ENCODE peak calls at places on chromosome 18, in ten cellular contexts. One of them, this sample, is unnamed.

GRCh38 chr18:6557470-6558245 is 142.9 kb upstream of the L3MBTL4 start:
- DNase-seq in tibial nerve: peak
- DNase-seq in HepG2: no peak
- DNase-seq in suprapubic skin: peak
- DNase-seq in SK-N-SH: peak
- DNase-seq in A549: no peak
- DNase-seq in stomach: no peak
- DNase-seq in ovary: no peak
- DNase-seq in sigmoid colon: no peak
- DNase-seq in K562: no peak
- DNase-seq in this sample: no peak

GRCh38 chr18:63879684-63880083 is 7.8 kb upstream of the SERPINB2 start:
- DNase-seq in stomach: no peak
- DNase-seq in sigmoid colon: no peak
- DNase-seq in HepG2: no peak
- DNase-seq in K562: no peak
- DNase-seq in tibial nerve: no peak
- DNase-seq in SK-N-SH: no peak
- DNase-seq in ovary: no peak
- DNase-seq in suprapubic skin: no peak
- DNase-seq in A549: no peak
- DNase-seq in this sample: no peak

GRCh38 chr18:13407484-13407883 is 188.9 kb downstream of the LDLRAD4 start:
- DNase-seq in tibial nerve: no peak
- DNase-seq in HepG2: no peak
- DNase-seq in SK-N-SH: no peak
- DNase-seq in suprapubic skin: no peak
- DNase-seq in sigmoid colon: no peak
- DNase-seq in A549: no peak
- DNase-seq in K562: no peak
- DNase-seq in stomach: no peak
- DNase-seq in ovary: no peak
- DNase-seq in this sample: no peak

GRCh38 chr18:71485578-71485977 is 1058.6 kb downstream of the CBLN2 start:
- DNase-seq in tibial nerve: no peak
- DNase-seq in K562: no peak
- DNase-seq in HepG2: no peak
- DNase-seq in stomach: no peak
- DNase-seq in sigmoid colon: no peak
- DNase-seq in SK-N-SH: no peak
- DNase-seq in suprapubic skin: no peak
- DNase-seq in ovary: no peak
- DNase-seq in A549: no peak
- DNase-seq in this sample: no peak

GRCh38 chr18:69490072-69490471 is 89.4 kb downstream of the DOK6 start:
- DNase-seq in K562: no peak
- DNase-seq in ovary: no peak
- DNase-seq in SK-N-SH: no peak
- DNase-seq in suprapubic skin: no peak
- DNase-seq in sigmoid colon: no peak
- DNase-seq in HepG2: no peak
- DNase-seq in A549: no peak
- DNase-seq in stomach: no peak
- DNase-seq in tibial nerve: no peak
- DNase-seq in this sample: no peak

GRCh38 chr18:24633121-24633520 is 172.7 kb downstream of the HRH4 start:
- DNase-seq in HepG2: no peak
- DNase-seq in A549: no peak
- DNase-seq in stomach: no peak
- DNase-seq in ovary: no peak
- DNase-seq in SK-N-SH: no peak
- DNase-seq in tibial nerve: no peak
- DNase-seq in K562: no peak
- DNase-seq in sigmoid colon: no peak
- DNase-seq in suprapubic skin: no peak
- DNase-seq in this sample: no peak

GRCh38 chr18:3655637-3656050 is 205.7 kb downstream of the TGIF1 start:
- DNase-seq in A549: no peak
- DNase-seq in ovary: no peak
- DNase-seq in HepG2: no peak
- DNase-seq in stomach: no peak
- DNase-seq in K562: peak
- DNase-seq in SK-N-SH: no peak
- DNase-seq in sigmoid colon: no peak
- DNase-seq in tibial nerve: no peak
- DNase-seq in suprapubic skin: no peak
- DNase-seq in this sample: no peak

GRCh38 chr18:12403601-12404506 is 3.9 kb upstream of the PRELID3A start:
- DNase-seq in K562: peak
- DNase-seq in stomach: no peak
- DNase-seq in HepG2: no peak
- DNase-seq in ovary: no peak
- DNase-seq in suprapubic skin: no peak
- DNase-seq in tibial nerve: no peak
- DNase-seq in SK-N-SH: no peak
- DNase-seq in sigmoid colon: no peak
- DNase-seq in A549: peak
- DNase-seq in this sample: no peak

GRCh38 chr18:3605562-3606443 is 155.8 kb downstream of the TGIF1 start:
- DNase-seq in sigmoid colon: peak
- DNase-seq in A549: no peak
- DNase-seq in stomach: no peak
- DNase-seq in ovary: no peak
- DNase-seq in K562: peak
- DNase-seq in tibial nerve: no peak
- DNase-seq in HepG2: no peak
- DNase-seq in SK-N-SH: no peak
- DNase-seq in suprapubic skin: no peak
- DNase-seq in this sample: no peak

GRCh38 chr18:22169889-22170420 is 566 bp downstream of the GATA6 start:
- DNase-seq in suprapubic skin: no peak
- DNase-seq in K562: no peak
- DNase-seq in ovary: peak
- DNase-seq in sigmoid colon: no peak
- DNase-seq in HepG2: peak
- DNase-seq in A549: no peak
- DNase-seq in tibial nerve: no peak
- DNase-seq in SK-N-SH: peak
- DNase-seq in stomach: no peak
- DNase-seq in this sample: no peak

GRCh38 chr18:28716321-28716720 is 539.4 kb upstream of the CDH2 start:
- DNase-seq in sigmoid colon: no peak
- DNase-seq in HepG2: no peak
- DNase-seq in ovary: no peak
- DNase-seq in SK-N-SH: no peak
- DNase-seq in stomach: no peak
- DNase-seq in K562: no peak
- DNase-seq in A549: no peak
- DNase-seq in suprapubic skin: no peak
- DNase-seq in tibial nerve: no peak
- DNase-seq in this sample: no peak

GRCh38 chr18:79847606-79848293 is 50.0 kb downstream of the KCNG2 start:
- DNase-seq in SK-N-SH: peak
- DNase-seq in suprapubic skin: no peak
- DNase-seq in stomach: no peak
- DNase-seq in A549: no peak
- DNase-seq in K562: no peak
- DNase-seq in tibial nerve: no peak
- DNase-seq in ovary: no peak
- DNase-seq in sigmoid colon: no peak
- DNase-seq in HepG2: no peak
- DNase-seq in this sample: no peak

GRCh38 chr18:2417861-2418610 is 153.3 kb downstream of the METTL4 start:
- DNase-seq in sigmoid colon: no peak
- DNase-seq in ovary: no peak
- DNase-seq in suprapubic skin: no peak
- DNase-seq in K562: no peak
- DNase-seq in A549: no peak
- DNase-seq in stomach: no peak
- DNase-seq in tibial nerve: no peak
- DNase-seq in SK-N-SH: no peak
- DNase-seq in HepG2: no peak
- DNase-seq in this sample: no peak

GRCh38 chr18:49664086-49664890 is 102.4 kb downstream of the LIPG start:
- DNase-seq in ovary: peak
- DNase-seq in tibial nerve: no peak
- DNase-seq in sigmoid colon: peak
- DNase-seq in A549: no peak
- DNase-seq in stomach: no peak
- DNase-seq in SK-N-SH: no peak
- DNase-seq in HepG2: no peak
- DNase-seq in K562: peak
- DNase-seq in suprapubic skin: no peak
- DNase-seq in this sample: peak

GRCh38 chr18:58136865-58137264 is 92.8 kb downstream of the NEDD4L start:
- DNase-seq in tibial nerve: no peak
- DNase-seq in ovary: no peak
- DNase-seq in A549: no peak
- DNase-seq in suprapubic skin: no peak
- DNase-seq in SK-N-SH: no peak
- DNase-seq in sigmoid colon: no peak
- DNase-seq in K562: no peak
- DNase-seq in HepG2: no peak
- DNase-seq in stomach: no peak
- DNase-seq in this sample: no peak

GRCh38 chr18:33673689-33674088 is 95.7 kb downstream of the ASXL3 start:
- DNase-seq in SK-N-SH: no peak
- DNase-seq in suprapubic skin: no peak
- DNase-seq in A549: no peak
- DNase-seq in stomach: no peak
- DNase-seq in K562: no peak
- DNase-seq in ovary: no peak
- DNase-seq in tibial nerve: no peak
- DNase-seq in sigmoid colon: no peak
- DNase-seq in HepG2: no peak
- DNase-seq in this sample: no peak

GRCh38 chr18:50754297-50754696 is 65.5 kb downstream of the MRO start:
- DNase-seq in ovary: no peak
- DNase-seq in K562: no peak
- DNase-seq in suprapubic skin: no peak
- DNase-seq in SK-N-SH: no peak
- DNase-seq in sigmoid colon: no peak
- DNase-seq in stomach: no peak
- DNase-seq in A549: no peak
- DNase-seq in tibial nerve: no peak
- DNase-seq in HepG2: no peak
- DNase-seq in this sample: no peak
- H3K4me3 ChIP-seq in ovary: no peak
- H3K4me3 ChIP-seq in K562: no peak
- H3K4me3 ChIP-seq in suprapubic skin: no peak
- H3K4me3 ChIP-seq in SK-N-SH: no peak
- H3K4me3 ChIP-seq in sigmoid colon: no peak
- H3K4me3 ChIP-seq in stomach: no peak
- H3K4me3 ChIP-seq in A549: no peak
- H3K4me3 ChIP-seq in tibial nerve: no peak
- H3K4me3 ChIP-seq in HepG2: no peak
- H3K4me3 ChIP-seq in this sample: no peak

DNA sequence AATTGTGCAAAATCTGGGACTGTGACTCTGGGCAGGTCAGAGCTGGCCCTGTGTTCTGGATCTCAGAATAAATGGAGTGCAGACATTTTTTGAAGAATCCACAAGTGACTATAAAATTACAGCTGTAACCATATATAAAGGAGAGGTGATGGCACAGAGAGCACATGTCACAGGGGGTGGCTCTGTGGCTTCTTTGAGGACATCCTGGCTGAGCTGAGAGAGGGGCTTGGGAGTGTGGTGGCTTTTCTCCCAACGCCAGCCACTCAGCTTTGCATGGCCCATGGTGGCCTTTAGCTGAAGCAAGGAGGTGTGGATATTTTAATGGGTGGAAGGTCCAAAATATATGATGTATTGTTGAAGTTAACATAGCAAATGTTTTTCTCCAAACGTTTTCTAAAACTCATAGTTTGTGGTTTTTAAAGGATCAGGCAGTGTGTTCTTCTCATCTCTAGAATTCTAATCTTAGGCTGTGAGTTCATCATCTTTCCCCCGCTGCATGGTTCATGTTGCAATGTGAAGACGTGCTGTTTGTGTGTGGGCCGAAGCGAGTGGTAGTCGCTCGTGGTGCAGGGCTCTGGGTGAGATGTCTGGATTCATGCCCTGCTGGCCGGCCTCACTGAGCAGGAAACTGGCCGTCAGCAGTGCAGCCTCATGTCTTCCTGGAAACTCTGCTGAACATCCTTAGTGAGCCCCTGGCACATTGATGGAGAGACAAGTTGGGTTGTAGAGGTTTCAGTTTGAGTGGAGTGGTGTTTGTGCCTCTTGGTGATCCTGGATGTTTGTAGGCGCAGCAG is 109.9 kb downstream of the ZNF236 start:
- DNase-seq in tibial nerve: no peak
- DNase-seq in A549: no peak
- DNase-seq in ovary: no peak
- DNase-seq in stomach: no peak
- DNase-seq in K562: no peak
- DNase-seq in suprapubic skin: no peak
- DNase-seq in sigmoid colon: no peak
- DNase-seq in HepG2: no peak
- DNase-seq in SK-N-SH: no peak
- DNase-seq in this sample: no peak
- TF ChIP-seq EP300 in tibial nerve: no peak
- TF ChIP-seq EP300 in A549: no peak
- TF ChIP-seq EP300 in ovary: no peak
- TF ChIP-seq EP300 in stomach: no peak
- TF ChIP-seq EP300 in K562: no peak
- TF ChIP-seq EP300 in suprapubic skin: no peak
- TF ChIP-seq EP300 in sigmoid colon: no peak
- TF ChIP-seq EP300 in HepG2: no peak
- TF ChIP-seq EP300 in SK-N-SH: no peak
- TF ChIP-seq EP300 in this sample: no peak

GRCh38 chr18:67417864-67418523 is 98.5 kb downstream of the DSEL start:
- DNase-seq in tibial nerve: no peak
- DNase-seq in sigmoid colon: no peak
- DNase-seq in ovary: peak
- DNase-seq in stomach: no peak
- DNase-seq in HepG2: peak
- DNase-seq in K562: peak
- DNase-seq in suprapubic skin: no peak
- DNase-seq in SK-N-SH: no peak
- DNase-seq in A549: peak
- DNase-seq in this sample: no peak
- H3K4me3 ChIP-seq in tibial nerve: no peak
- H3K4me3 ChIP-seq in sigmoid colon: peak
- H3K4me3 ChIP-seq in ovary: peak
- H3K4me3 ChIP-seq in stomach: peak
- H3K4me3 ChIP-seq in HepG2: peak
- H3K4me3 ChIP-seq in K562: no peak
- H3K4me3 ChIP-seq in suprapubic skin: peak
- H3K4me3 ChIP-seq in SK-N-SH: peak
- H3K4me3 ChIP-seq in A549: peak
- H3K4me3 ChIP-seq in this sample: no peak

DNA sequence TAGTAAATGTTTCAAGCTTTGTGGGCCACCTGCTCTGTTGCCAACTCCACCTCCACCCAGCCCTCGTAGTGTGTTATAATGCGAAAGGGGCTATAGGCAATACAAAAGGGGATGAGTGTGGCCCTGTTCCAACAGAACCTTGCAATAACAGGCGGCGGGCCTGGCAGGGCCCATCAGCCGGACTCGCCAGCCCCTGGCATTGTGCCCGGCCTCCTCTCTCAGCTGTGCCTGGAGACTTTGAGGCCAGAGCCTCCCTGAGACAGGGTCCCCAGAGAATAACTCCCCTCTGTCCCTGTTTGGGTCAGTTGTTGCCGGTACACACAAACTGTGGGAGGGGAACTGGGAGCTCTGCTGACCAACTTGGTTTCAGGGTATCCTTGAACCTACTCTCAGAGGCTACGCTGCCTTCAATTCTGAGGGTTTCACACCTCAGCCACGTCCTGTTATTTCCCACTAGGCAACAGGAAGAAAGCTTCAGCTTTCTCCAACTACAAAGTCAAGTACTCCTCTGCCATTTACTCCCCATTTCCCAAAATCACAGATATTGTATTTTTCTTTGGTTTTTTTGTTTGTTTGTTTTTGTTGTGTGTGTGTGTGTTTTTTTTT is 58.0 kb upstream of the ZNF236 start:
- DNase-seq in stomach: no peak
- DNase-seq in SK-N-SH: no peak
- DNase-seq in A549: no peak
- DNase-seq in tibial nerve: no peak
- DNase-seq in HepG2: no peak
- DNase-seq in ovary: no peak
- DNase-seq in suprapubic skin: no peak
- DNase-seq in sigmoid colon: no peak
- DNase-seq in K562: no peak
- DNase-seq in this sample: no peak
- TF ChIP-seq EP300 in stomach: no peak
- TF ChIP-seq EP300 in SK-N-SH: no peak
- TF ChIP-seq EP300 in A549: no peak
- TF ChIP-seq EP300 in tibial nerve: no peak
- TF ChIP-seq EP300 in HepG2: no peak
- TF ChIP-seq EP300 in ovary: no peak
- TF ChIP-seq EP300 in suprapubic skin: no peak
- TF ChIP-seq EP300 in sigmoid colon: no peak
- TF ChIP-seq EP300 in K562: no peak
- TF ChIP-seq EP300 in this sample: no peak